ENCODE peak calls at places on chromosomes 11 and 22, in four cellular contexts. Y is PC-9, L is Panc1, U is OCI-LY7. X is an unnamed sample.

GRCh38 chr22:40332319-40332781 is 13.9 kb upstream of the ADSL start:
- DNase-seq in U (no peak), L (no peak), Y (no peak), X (peak)

GRCh38 chr11:88174627-88175003 is 628 bp downstream of the RAB38 start:
- DNase-seq in Y (peak), U (peak), L (no peak), X (peak)

GRCh38 chr11:107271425-107271824 is 186.2 kb downstream of the CWF19L2 start:
- DNase-seq in L (no peak), U (no peak), Y (no peak), X (no peak)

GRCh38 chr22:44179989-44180705 is 578 bp upstream of the PARVG start:
- DNase-seq in U (no peak), Y (no peak), L (no peak), X (no peak)

GRCh38 chr11:72573380-72573949 is 100.8 kb downstream of the PDE2A start:
- DNase-seq in U (no peak), L (no peak), Y (no peak), X (peak)

GRCh38 chr11:105900515-105901035 is 121.5 kb downstream of the MSANTD4 start:
- DNase-seq in L (no peak), Y (peak), U (no peak), X (no peak)

GRCh38 chr11:70005107-70005818 is 72.9 kb upstream of the ANO1 start:
- DNase-seq in L (no peak), U (no peak), Y (no peak), X (peak)

GRCh38 chr22:41425704-41426365 is 20.8 kb downstream of the TOB2 start:
- DNase-seq in Y (no peak), U (no peak), L (no peak), X (no peak)

GRCh38 chr11:729492-730074 is 17.7 kb upstream of the TALDO1 start:
- DNase-seq in Y (no peak), U (no peak), L (no peak), X (no peak)

GRCh38 chr11:20127671-20128527 is 32.4 kb downstream of the DBX1 start:
- DNase-seq in U (peak), L (no peak), Y (peak), X (peak)

GRCh38 chr22:45604239-45604711 is 67.4 kb upstream of the ATXN10 start:
- DNase-seq in L (no peak), Y (peak), U (no peak), X (no peak)

GRCh38 chr22:39514373-39514973 is 5.9 kb upstream of the ATF4 start:
- DNase-seq in U (peak), Y (peak), L (no peak), X (peak)

GRCh38 chr22:42001127-42001526 is 2.5 kb downstream of the WBP2NL start:
- DNase-seq in L (no peak), Y (no peak), U (no peak), X (peak)

GRCh38 chr11:69394902-69395690 is 86.4 kb upstream of the LINC01488 start:
- DNase-seq in U (no peak), L (no peak), Y (no peak), X (no peak)

GRCh38 chr22:45053571-45053970 is 43.8 kb upstream of the PHF21B start:
- DNase-seq in U (no peak), Y (no peak), L (no peak), X (no peak)

GRCh38 chr11:111918390-111919256 is at the start of gene C11orf52:
- DNase-seq in L (no peak), U (no peak), Y (peak), X (peak)
- TF ChIP-seq CTCF in L (no peak), U (no peak), Y (peak), X (no peak)

DNA sequence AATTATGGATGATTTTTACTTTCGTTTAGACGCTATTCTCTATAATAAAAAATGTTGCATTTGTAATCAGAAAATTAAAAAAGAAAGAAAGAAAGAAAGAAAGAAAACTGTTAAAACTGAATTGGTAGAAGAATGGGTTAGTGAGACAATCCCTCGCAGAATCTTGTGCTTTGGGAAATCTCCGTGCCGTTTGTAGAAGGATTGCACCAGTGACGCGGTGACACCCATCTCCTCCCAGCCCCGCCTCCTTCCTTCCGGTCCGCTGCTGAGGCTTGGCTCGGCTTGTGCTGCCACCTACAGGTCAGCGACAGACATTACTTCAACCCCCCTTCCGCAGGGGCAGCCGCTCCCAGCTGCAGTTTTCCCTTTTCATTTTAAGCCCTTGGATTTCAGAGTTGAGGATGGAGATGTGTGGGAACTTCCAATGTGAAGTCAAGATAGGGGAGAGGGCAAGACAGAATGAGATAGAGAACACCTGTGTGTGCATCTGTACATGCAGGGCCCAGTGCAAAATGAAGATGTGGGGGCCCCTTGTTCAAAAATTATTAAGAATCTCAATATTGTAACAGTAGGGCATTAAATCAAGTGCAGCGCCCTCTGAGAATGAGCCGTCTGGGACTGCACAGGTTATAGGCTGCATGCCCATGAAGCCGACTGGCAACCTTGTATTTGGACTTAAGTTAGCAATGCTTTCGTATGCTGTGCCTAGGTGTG is 41.1 kb downstream of the TST start:
- DNase-seq in U (peak), Y (peak), L (peak), X (peak)
- H3K4me3 ChIP-seq in U (peak), Y (peak), L (peak), X (peak)

DNA sequence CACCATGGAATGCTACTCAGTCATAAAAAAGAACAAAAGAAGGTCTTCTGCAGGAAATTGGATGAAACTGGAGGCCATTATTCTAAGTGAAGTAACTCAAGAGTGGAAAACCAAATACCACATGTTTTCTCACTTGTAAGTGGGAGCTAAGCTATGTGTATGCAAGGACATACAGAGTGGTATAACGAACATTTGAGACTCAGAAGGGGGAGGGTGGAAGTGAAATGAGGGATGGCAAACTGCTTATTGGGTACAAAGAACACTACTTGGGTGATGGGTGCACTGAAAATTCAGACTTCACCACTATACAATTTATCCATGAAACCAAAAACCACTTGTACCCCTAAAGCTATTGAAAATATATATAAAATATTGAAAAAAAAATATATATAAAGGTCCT is 13.4 kb upstream of the CAT start:
- DNase-seq in L (no peak), U (no peak), Y (no peak), X (no peak)
- TF ChIP-seq CTCF in L (no peak), U (no peak), Y (no peak), X (no peak)

GRCh38 chr11:61487342-61488025 is 21.1 kb upstream of the LRRC10B start:
- DNase-seq in U (no peak), L (no peak), Y (no peak), X (no peak)

GRCh38 chr11:61488651-61489291 is 19.8 kb upstream of the LRRC10B start:
- DNase-seq in U (no peak), Y (peak), L (no peak), X (peak)

GRCh38 chr11:61491736-61492395 is 16.7 kb upstream of the LRRC10B start:
- DNase-seq in L (no peak), Y (no peak), U (no peak), X (no peak)

GRCh38 chr11:61486779-61487178 is 21.8 kb upstream of the LRRC10B start:
- DNase-seq in L (no peak), U (no peak), Y (peak), X (no peak)

GRCh38 chr11:61489833-61490585 is 18.5 kb upstream of the LRRC10B start:
- DNase-seq in L (no peak), U (no peak), Y (no peak), X (peak)
- H3K4me3 ChIP-seq in L (no peak), U (no peak), Y (no peak), X (no peak)

GRCh38 chr11:119100246-119100959 is 1.2 kb downstream of the DPAGT1 start:
- DNase-seq in Y (peak), U (no peak), L (peak), X (peak)
- TF ChIP-seq CTCF in Y (peak), U (peak), L (peak), X (peak)

GRCh38 chr11:35945137-35945518 is 1.3 kb downstream of the LDLRAD3 start:
- DNase-seq in Y (no peak), L (no peak), U (no peak), X (no peak)
- H3K4me3 ChIP-seq in Y (peak), L (peak), U (no peak), X (peak)

DNA sequence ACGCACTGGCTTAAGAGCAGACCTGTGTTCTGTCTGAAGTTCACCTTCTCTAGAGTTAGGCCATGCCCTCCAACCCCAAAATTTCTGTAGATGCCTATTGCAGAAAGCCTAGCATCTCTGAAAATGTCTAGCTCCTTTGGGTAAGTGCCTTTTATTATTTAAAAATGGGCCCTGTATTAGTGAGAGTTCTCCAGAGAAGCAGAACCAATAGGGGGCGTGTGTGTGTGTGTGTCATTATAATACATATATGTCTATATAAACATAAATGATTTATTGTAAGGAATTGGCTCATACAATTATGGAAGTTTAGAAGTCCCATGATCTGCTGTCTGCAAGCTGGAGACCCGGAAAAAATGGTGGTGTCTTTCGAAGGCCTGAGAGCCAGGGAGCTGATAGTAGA is 144.7 kb downstream of the TTC17 start:
- DNase-seq in L (no peak), Y (no peak), U (no peak), X (peak)
- TF ChIP-seq CTCF in L (peak), Y (no peak), U (peak), X (peak)

GRCh38 chr11:64566042-64566914 is 24.7 kb upstream of the SLC22A12 start:
- DNase-seq in U (peak), L (no peak), Y (peak), X (peak)
- H3K4me3 ChIP-seq in U (no peak), L (no peak), Y (peak), X (peak)

GRCh38 chr22:29689201-29689871 is 30.5 kb upstream of the CABP7 start:
- DNase-seq in U (no peak), L (no peak), Y (no peak), X (no peak)

GRCh38 chr22:29691636-29692326 is 28.0 kb upstream of the CABP7 start:
- DNase-seq in L (no peak), U (no peak), Y (peak), X (no peak)

GRCh38 chr22:29690481-29690880 is 29.3 kb upstream of the CABP7 start:
- DNase-seq in Y (peak), U (no peak), L (no peak), X (no peak)

GRCh38 chr22:29692327-29692640 is 27.5 kb upstream of the CABP7 start:
- DNase-seq in Y (no peak), L (no peak), U (no peak), X (no peak)

GRCh38 chr22:29689872-29690213 is 30.0 kb upstream of the CABP7 start:
- DNase-seq in U (peak), Y (no peak), L (no peak), X (peak)
- TF ChIP-seq CTCF in U (peak), Y (peak), L (no peak), X (peak)

X was measured in fibroblast of pulmonary artery.